ENCODE peak calls at places on chromosomes 11 and 22, in nine cellular contexts. I, F, M, E, L, A, H, B and U are unnamed samples.

GRCh38 chr11:16678466-16679116 is 59.9 kb upstream of the C11orf58 start:
- DNase-seq in I (no peak), F (no peak), M (no peak), E (no peak), L (no peak), A (no peak), H (no peak), B (no peak), U (no peak)

GRCh38 chr11:14774738-14775137 is 117.3 kb downstream of the CYP2R1 start:
- DNase-seq in I (no peak), F (no peak), M (no peak), E (no peak), L (no peak), A (no peak), H (no peak), B (no peak), U (no peak)

GRCh38 chr11:94574193-94574961 is 7.2 kb downstream of the PIWIL4 start:
- DNase-seq in I (no peak), F (no peak), M (no peak), E (no peak), L (peak), A (peak), H (no peak), B (no peak), U (no peak)

GRCh38 chr11:116656011-116656410 is 116.8 kb downstream of the BUD13 start:
- DNase-seq in I (no peak), F (no peak), M (no peak), E (no peak), L (no peak), A (no peak), H (no peak), B (no peak), U (no peak)

GRCh38 chr22:28181332-28181731 is 262.3 kb upstream of the PITPNB start:
- DNase-seq in I (no peak), F (peak), M (no peak), E (no peak), L (no peak), A (peak), H (no peak), B (no peak), U (peak)

GRCh38 chr22:46070215-46070721 is 80.1 kb upstream of the PPARA start:
- DNase-seq in I (no peak), F (peak), M (no peak), E (no peak), L (peak), A (peak), H (peak), B (peak), U (no peak)

GRCh38 chr11:126900349-126900748 is 100.2 kb downstream of the KIRREL3 start:
- DNase-seq in I (no peak), F (no peak), M (no peak), E (no peak), L (no peak), A (no peak), H (no peak), B (no peak), U (no peak)

GRCh38 chr11:77233011-77233410 is 68.5 kb downstream of the GDPD4 start:
- DNase-seq in I (no peak), F (no peak), M (no peak), E (no peak), L (no peak), A (no peak), H (no peak), B (no peak), U (no peak)